ENCODE peak calls at places on chromosome 17, in four cellular contexts. E is endothelial cell of umbilical vein, G is esophagus squamous epithelium, V is body of pancreas. I is an unnamed sample.

GRCh38 chr17:48997827-48998556 is 807 bp downstream of the IGF2BP1 start:
- DNase-seq in E (peak; percentile 35), G (no peak), V (no peak), I (no peak)

GRCh38 chr17:47801176-47801765 is 20.3 kb downstream of the OSBPL7 start:
- DNase-seq in E (no peak), G (no peak), V (no peak), I (no peak)

GRCh38 chr17:1372618-1373017 is 27.4 kb downstream of the YWHAE start:
- DNase-seq in E (no peak), G (no peak), V (no peak), I (no peak)

GRCh38 chr17:71057448-71057847 is 888.1 kb downstream of the KCNJ2 start:
- DNase-seq in E (no peak), G (no peak), V (no peak), I (no peak)

GRCh38 chr17:19740933-19741332 is 7.2 kb downstream of the ALDH3A1 start:
- DNase-seq in E (no peak), G (no peak), V (no peak), I (no peak)

GRCh38 chr17:62765351-62765750 is 42.8 kb downstream of the MARCHF10 start:
- DNase-seq in E (no peak), G (no peak), V (no peak), I (no peak)

GRCh38 chr17:56876766-56877179 is 37.1 kb downstream of the TRIM25 start:
- DNase-seq in E (no peak), G (no peak), V (no peak), I (no peak)

GRCh38 chr17:37019745-37020129 is 71.0 kb downstream of the AATF start:
- DNase-seq in E (no peak), G (no peak), V (no peak), I (no peak)

GRCh38 chr17:57102122-57102521 is 17.1 kb downstream of the AKAP1 start:
- DNase-seq in E (no peak), G (no peak), V (no peak), I (no peak)

GRCh38 chr17:7114241-7114874 is at the start of gene ASGR2:
- DNase-seq in E (no peak), G (no peak), V (no peak), I (no peak)

GRCh38 chr17:2401426-2402221 is 764 bp upstream of the MNT start:
- DNase-seq in E (peak; percentile 100), G (peak; percentile 98), V (peak; percentile 100), I (peak; percentile 100)
- TF ChIP-seq CTCF in E (no peak), G (no peak), V (no peak), I (no peak)

DNA sequence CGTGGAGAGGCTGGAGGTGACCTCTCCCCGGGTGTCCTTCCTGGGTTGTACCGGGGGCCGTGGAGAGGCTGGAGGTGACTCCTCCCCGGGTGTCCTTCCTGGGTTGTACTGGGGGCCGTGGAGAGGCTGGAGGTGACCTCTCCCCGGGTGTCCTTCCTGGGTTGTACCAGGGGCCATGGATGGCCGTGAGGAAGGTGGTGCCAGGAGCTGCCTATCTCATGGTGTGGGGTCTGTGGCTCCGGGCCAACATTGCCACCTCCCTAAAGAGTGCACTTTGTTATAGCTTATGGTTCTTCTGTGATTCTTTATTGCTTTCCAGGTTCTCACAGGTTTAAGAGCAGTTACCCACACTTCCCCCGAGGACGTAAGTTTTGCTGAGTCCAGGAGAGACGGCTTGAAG is 86.3 kb upstream of the ZNF750 start:
- DNase-seq in E (no peak), G (no peak), V (no peak), I (no peak)
- H3K36me3 ChIP-seq in E (peaks cover 7% of the 10 kb centered on the region), G (peaks cover 100% of the 10 kb centered on the region), V (peaks cover 21% of the 10 kb centered on the region), I (peaks cover 4% of the 10 kb centered on the region)

GRCh38 chr17:28634211-28634865 is 10.6 kb downstream of the BLTP2 start:
- DNase-seq in E (no peak), G (no peak), V (no peak), I (no peak)

GRCh38 chr17:28635506-28635905 is 9.5 kb downstream of the BLTP2 start:
- DNase-seq in E (no peak), G (no peak), V (no peak), I (no peak)
- TF ChIP-seq POLR2A in E (no peak), G (no peak), V (no peak), I (no peak)

GRCh38 chr17:33021731-33022408 is 30.2 kb downstream of the SPACA3 start:
- DNase-seq in E (no peak), G (no peak), V (no peak), I (no peak)
- TF ChIP-seq CTCF in E (no peak), G (no peak), V (no peak), I (no peak)

GRCh38 chr17:17167356-17167755 is 38.8 kb downstream of the PLD6 start:
- DNase-seq in E (no peak), G (no peak), V (no peak), I (no peak)
- H3K36me3 ChIP-seq in E (peaks cover 14% of the 10 kb centered on the region), G (peaks cover 100% of the 10 kb centered on the region), V (peaks cover 36% of the 10 kb centered on the region), I (peaks cover 14% of the 10 kb centered on the region)

GRCh38 chr17:4220655-4221054 is 43.1 kb downstream of the ANKFY1 start:
- DNase-seq in E (no peak), G (no peak), V (no peak), I (peak; percentile 20)
- TF ChIP-seq POLR2A in E (no peak), G (no peak), V (no peak), I (no peak)

GRCh38 chr17:35491417-35491816 is 42.9 kb upstream of the SLFN13 start:
- DNase-seq in E (no peak), G (no peak), V (no peak), I (no peak)

GRCh38 chr17:35493040-35493439 is 44.4 kb downstream of the SLFN12L start:
- DNase-seq in E (no peak), G (no peak), V (no peak), I (no peak)

GRCh38 chr17:35489944-35490343 is 41.4 kb upstream of the SLFN13 start:
- DNase-seq in E (no peak), G (no peak), V (no peak), I (no peak)

DNA sequence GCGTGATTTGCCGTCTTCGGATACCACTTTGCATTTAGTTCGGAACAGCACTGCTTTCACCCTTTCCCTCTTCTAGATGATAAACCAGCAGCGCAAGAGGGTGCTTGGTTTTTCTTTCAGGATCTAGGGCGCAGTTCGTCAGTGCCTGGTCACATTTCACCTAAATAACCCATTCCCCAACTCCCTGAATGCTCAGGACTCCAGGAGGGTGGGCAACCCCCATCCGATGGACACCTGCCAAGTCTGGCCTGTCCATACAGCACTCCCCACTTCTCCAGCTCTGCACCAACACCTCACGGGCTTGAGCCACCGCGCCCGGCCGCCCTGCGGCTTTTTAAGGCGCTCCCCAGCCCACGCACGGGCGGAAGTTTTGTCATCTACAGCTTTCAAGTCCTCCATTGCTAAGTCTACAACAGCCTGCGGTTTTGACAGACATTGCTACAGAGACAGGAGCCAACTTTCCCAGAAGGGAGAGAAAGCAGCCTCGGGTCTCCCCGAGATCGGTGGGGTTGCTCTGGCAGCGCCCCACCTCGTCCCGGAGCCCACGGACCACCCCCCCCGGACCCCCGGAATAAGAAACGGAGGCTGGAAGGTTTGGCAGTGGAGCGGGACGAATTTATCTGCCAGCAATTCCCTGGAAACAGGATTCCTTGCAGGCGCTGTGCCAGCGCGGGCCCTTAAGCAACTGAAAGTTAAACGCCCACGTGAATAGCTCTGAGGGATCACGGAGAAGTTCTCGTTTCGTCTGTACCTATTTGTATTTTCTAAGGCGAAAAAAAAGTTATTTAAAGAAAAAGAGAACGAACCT is 38.6 kb upstream of the SLFN13 start:
- DNase-seq in E (peak; percentile 11), G (no peak), V (peak; percentile 57), I (no peak)
- TF ChIP-seq CTCF in E (no peak), G (no peak), V (no peak), I (no peak)